ENCODE peak calls at places on chromosomes 5 and 9, in eight cellular contexts. M, X, L, V, J, G, N and Z are unnamed samples.

GRCh38 chr9:128505414-128505765 is 871 bp downstream of the GLE1 start:
- DNase-seq in M (peak; percentile 50), X (peak; percentile 69), L (no peak), V (no peak), J (no peak), G (no peak), N (no peak), Z (no peak)

GRCh38 chr5:73437126-73438047 is 11.2 kb downstream of the FOXD1 start:
- DNase-seq in M (peak; percentile 88), X (peak; percentile 85), L (peak; percentile 77), V (no peak), J (peak; percentile 74), G (peak; percentile 48), N (peak; percentile 46), Z (peak; percentile 71)

GRCh38 chr9:89951671-89952070 is 346.9 kb downstream of the GADD45G start:
- DNase-seq in M (no peak), X (no peak), L (no peak), V (no peak), J (no peak), G (no peak), N (no peak), Z (no peak)

GRCh38 chr5:115758356-115758755 is 58.1 kb downstream of the CDO1 start:
- DNase-seq in M (no peak), X (no peak), L (no peak), V (no peak), J (no peak), G (no peak), N (no peak), Z (no peak)

GRCh38 chr5:123209163-123210013 is 120.3 kb downstream of the PRDM6 start:
- DNase-seq in M (peak; percentile 57), X (no peak), L (no peak), V (no peak), J (no peak), G (peak; percentile 48), N (no peak), Z (no peak)

GRCh38 chr9:738209-738915 is 103.1 kb upstream of the DMRT1 start:
- DNase-seq in M (peak; percentile 85), X (no peak), L (no peak), V (no peak), J (peak; percentile 81), G (peak; percentile 32), N (peak; percentile 64), Z (no peak)

GRCh38 chr9:83630938-83631457 is 8.1 kb downstream of the IDNK start:
- DNase-seq in M (no peak), X (peak; percentile 97), L (no peak), V (no peak), J (no peak), G (no peak), N (no peak), Z (no peak)

GRCh38 chr9:33676746-33677505 is 118.4 kb upstream of the PRSS3 start:
- DNase-seq in M (peak; percentile 17), X (peak; percentile 70), L (peak; percentile 51), V (peak; percentile 8), J (peak; percentile 45), G (no peak), N (peak; percentile 20), Z (no peak)

GRCh38 chr9:71909887-71910601 is 949 bp downstream of the ABHD17B start:
- DNase-seq in M (peak; percentile 60), X (peak; percentile 77), L (peak; percentile 30), V (peak; percentile 36), J (peak; percentile 71), G (no peak), N (peak; percentile 58), Z (no peak)

GRCh38 chr5:10151656-10152055 is 98.0 kb downstream of the ATPSCKMT start:
- DNase-seq in M (no peak), X (no peak), L (no peak), V (no peak), J (no peak), G (no peak), N (no peak), Z (no peak)

GRCh38 chr9:125233678-125234077 is 7.5 kb downstream of the HSPA5 start:
- DNase-seq in M (peak; percentile 82), X (no peak), L (no peak), V (no peak), J (no peak), G (no peak), N (no peak), Z (no peak)

GRCh38 chr9:16257604-16258003 is 612.9 kb downstream of the BNC2 start:
- DNase-seq in M (peak; percentile 60), X (peak; percentile 34), L (no peak), V (no peak), J (no peak), G (no peak), N (no peak), Z (no peak)

GRCh38 chr9:34493972-34494535 is 28.7 kb downstream of the ENHO start:
- DNase-seq in M (peak; percentile 77), X (peak; percentile 72), L (peak; percentile 53), V (peak; percentile 10), J (peak; percentile 68), G (no peak), N (no peak), Z (no peak)

GRCh38 chr5:139696894-139697658 is 48.9 kb downstream of the CXXC5 start:
- DNase-seq in M (peak; percentile 92), X (peak; percentile 96), L (no peak), V (no peak), J (peak; percentile 92), G (no peak), N (peak; percentile 55), Z (no peak)

GRCh38 chr9:77751341-77752091 is 103.4 kb upstream of the GNA14 start:
- DNase-seq in M (peak; percentile 47), X (peak; percentile 81), L (peak; percentile 49), V (peak; percentile 22), J (no peak), G (peak; percentile 12), N (peak; percentile 64), Z (no peak)

GRCh38 chr5:91139572-91140200 is 243.4 kb downstream of the ARRDC3 start:
- DNase-seq in M (no peak), X (peak; percentile 27), L (no peak), V (no peak), J (no peak), G (no peak), N (no peak), Z (no peak)

GRCh38 chr5:80834710-80835109 is 125.5 kb upstream of the RASGRF2 start:
- DNase-seq in M (no peak), X (no peak), L (no peak), V (no peak), J (no peak), G (no peak), N (no peak), Z (no peak)

GRCh38 chr9:32899181-32899580 is 102.2 kb downstream of the APTX start:
- DNase-seq in M (no peak), X (no peak), L (no peak), V (no peak), J (no peak), G (no peak), N (no peak), Z (no peak)

GRCh38 chr5:24817966-24818365 is 173.2 kb upstream of the CDH10 start:
- DNase-seq in M (no peak), X (no peak), L (no peak), V (no peak), J (no peak), G (no peak), N (no peak), Z (no peak)

GRCh38 chr9:38233343-38233742 is 159.2 kb upstream of the ALDH1B1 start:
- DNase-seq in M (no peak), X (no peak), L (no peak), V (no peak), J (no peak), G (no peak), N (no peak), Z (no peak)

GRCh38 chr9:95029251-95029650 is 288.3 kb downstream of the FANCC start:
- DNase-seq in M (no peak), X (no peak), L (no peak), V (no peak), J (no peak), G (no peak), N (no peak), Z (no peak)

GRCh38 chr9:128552153-128552743 is at the start of gene SPTAN1:
- DNase-seq in M (peak; percentile 99), X (peak; percentile 92), L (peak; percentile 98), V (peak; percentile 87), J (peak; percentile 95), G (peak; percentile 62), N (peak; percentile 79), Z (peak; percentile 19)

GRCh38 chr9:135199489-135199888 is 112.0 kb downstream of the OLFM1 start:
- DNase-seq in M (no peak), X (no peak), L (no peak), V (no peak), J (no peak), G (no peak), N (no peak), Z (no peak)

GRCh38 chr9:27945386-27945785 is 372.1 kb upstream of the C9orf72 start:
- DNase-seq in M (no peak), X (no peak), L (no peak), V (no peak), J (no peak), G (no peak), N (no peak), Z (no peak)

GRCh38 chr9:105073147-105073546 is 145.2 kb upstream of the ABCA1 start:
- DNase-seq in M (peak; percentile 20), X (no peak), L (no peak), V (no peak), J (no peak), G (no peak), N (no peak), Z (no peak)

GRCh38 chr9:86069206-86069869 is 30.0 kb downstream of the GOLM1 start:
- DNase-seq in M (no peak), X (peak; percentile 13), L (no peak), V (no peak), J (no peak), G (no peak), N (no peak), Z (no peak)

GRCh38 chr5:102649731-102650130 is 105.4 kb upstream of the PAM start:
- DNase-seq in M (peak; percentile 45), X (no peak), L (no peak), V (no peak), J (no peak), G (no peak), N (no peak), Z (no peak)

GRCh38 chr9:117178596-117179111 is 236.2 kb downstream of the ASTN2 start:
- DNase-seq in M (no peak), X (no peak), L (no peak), V (no peak), J (no peak), G (no peak), N (no peak), Z (no peak)

GRCh38 chr5:79845448-79846197 is 145.4 kb downstream of the MTX3 start:
- DNase-seq in M (peak; percentile 79), X (no peak), L (no peak), V (peak; percentile 17), J (no peak), G (peak; percentile 13), N (no peak), Z (no peak)